ENCODE peak calls at places on chromosomes 13 and 19, in four cellular contexts. One of them, this sample, is unnamed.

GRCh38 chr19:35828694-35829301 is 16.2 kb upstream of the PRODH2 start:
- DNase-seq in astrocyte of the cerebellum: peak
- DNase-seq in tibial nerve: no peak
- DNase-seq in ascending aorta: no peak
- DNase-seq in this sample: peak

GRCh38 chr13:76438050-76438449 is 448.2 kb downstream of the KCTD12 start:
- DNase-seq in ascending aorta: no peak
- DNase-seq in tibial nerve: no peak
- DNase-seq in astrocyte of the cerebellum: no peak
- DNase-seq in this sample: no peak

GRCh38 chr13:112664501-112665203 is 25.2 kb upstream of the ATP11A start:
- DNase-seq in ascending aorta: no peak
- DNase-seq in tibial nerve: no peak
- DNase-seq in astrocyte of the cerebellum: no peak
- DNase-seq in this sample: peak

GRCh38 chr13:113220877-113221276 is 11.5 kb downstream of the CUL4A start:
- DNase-seq in ascending aorta: no peak
- DNase-seq in tibial nerve: no peak
- DNase-seq in astrocyte of the cerebellum: no peak
- DNase-seq in this sample: no peak

GRCh38 chr19:56671613-56671994 is at the start of gene ZNF835:
- DNase-seq in ascending aorta: peak
- DNase-seq in tibial nerve: peak
- DNase-seq in astrocyte of the cerebellum: peak
- DNase-seq in this sample: no peak

GRCh38 chr19:6034512-6034911 is 56.6 kb upstream of the RANBP3 start:
- DNase-seq in astrocyte of the cerebellum: no peak
- DNase-seq in tibial nerve: no peak
- DNase-seq in ascending aorta: no peak
- DNase-seq in this sample: no peak

GRCh38 chr19:6828698-6829633 is 56.5 kb downstream of the VAV1 start:
- DNase-seq in ascending aorta: no peak
- DNase-seq in tibial nerve: no peak
- DNase-seq in astrocyte of the cerebellum: no peak
- DNase-seq in this sample: no peak

GRCh38 chr13:36382030-36382429 is 35.8 kb upstream of the SPART start:
- DNase-seq in tibial nerve: no peak
- DNase-seq in ascending aorta: no peak
- DNase-seq in astrocyte of the cerebellum: no peak
- DNase-seq in this sample: no peak

GRCh38 chr19:30224689-30225606 is 147.2 kb upstream of the ZNF536 start:
- DNase-seq in ascending aorta: no peak
- DNase-seq in astrocyte of the cerebellum: no peak
- DNase-seq in tibial nerve: no peak
- DNase-seq in this sample: no peak

GRCh38 chr13:113013303-113013702 is 44.3 kb downstream of the MCF2L start:
- DNase-seq in ascending aorta: no peak
- DNase-seq in tibial nerve: no peak
- DNase-seq in astrocyte of the cerebellum: no peak
- DNase-seq in this sample: no peak

GRCh38 chr19:15194938-15195337 is 5.9 kb downstream of the NOTCH3 start:
- DNase-seq in ascending aorta: no peak
- DNase-seq in tibial nerve: no peak
- DNase-seq in astrocyte of the cerebellum: no peak
- DNase-seq in this sample: peak

GRCh38 chr13:20411638-20412342 is 113.9 kb downstream of the CRYL1 start:
- DNase-seq in astrocyte of the cerebellum: no peak
- DNase-seq in tibial nerve: no peak
- DNase-seq in ascending aorta: no peak
- DNase-seq in this sample: no peak

GRCh38 chr13:40657961-40658360 is 8.5 kb downstream of the FOXO1 start:
- DNase-seq in astrocyte of the cerebellum: no peak
- DNase-seq in ascending aorta: no peak
- DNase-seq in tibial nerve: no peak
- DNase-seq in this sample: no peak

DNA sequence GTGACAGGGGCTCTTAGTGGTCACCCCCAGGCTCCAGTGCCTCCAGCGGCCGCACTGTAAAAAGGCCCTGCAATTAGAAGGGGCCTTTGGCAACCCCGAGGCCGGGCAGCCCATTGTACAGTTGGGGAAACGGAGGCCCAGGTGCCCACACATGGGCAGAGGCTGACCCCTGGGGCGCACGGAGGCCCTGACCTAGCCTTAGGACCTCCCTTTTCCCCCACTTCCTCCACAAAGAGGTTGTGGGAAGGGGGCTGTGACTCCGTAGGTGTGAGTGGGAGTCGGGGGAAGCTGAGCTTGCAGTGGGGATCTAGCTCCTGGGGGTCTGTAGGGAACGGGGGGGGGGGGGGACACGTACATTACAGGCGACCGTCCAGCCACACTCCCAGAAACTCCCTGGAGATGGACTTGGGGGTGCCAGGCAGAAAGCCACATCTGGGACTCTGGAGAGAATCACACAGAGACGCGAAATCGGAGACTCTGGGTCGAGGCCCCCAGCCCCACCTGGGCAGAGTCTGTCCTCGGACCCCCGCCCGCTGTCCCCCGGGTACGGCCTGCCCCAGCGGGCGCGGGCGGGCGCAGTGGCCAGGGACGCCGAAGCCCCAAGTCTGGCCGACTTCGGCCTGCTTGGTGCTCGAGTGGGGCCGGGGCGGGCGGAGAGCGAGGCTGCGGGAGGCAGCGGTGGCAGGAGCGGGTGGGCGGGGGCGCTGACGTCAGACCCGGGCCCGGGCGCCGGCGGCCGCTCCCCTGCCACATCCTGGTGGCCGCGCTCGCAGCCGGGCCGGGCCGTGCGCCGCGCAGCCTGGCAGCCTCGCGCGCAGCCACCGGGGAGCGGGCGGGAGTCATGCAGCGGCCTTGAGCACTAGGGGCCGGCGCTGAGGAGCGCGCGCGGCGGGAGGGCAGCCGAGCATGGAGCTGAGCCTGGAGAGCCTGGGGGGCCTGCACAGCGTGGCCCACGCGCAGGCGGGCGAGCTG is at the start of gene ONECUT3:
- DNase-seq in ascending aorta: no peak
- DNase-seq in astrocyte of the cerebellum: no peak
- DNase-seq in tibial nerve: no peak
- DNase-seq in this sample: no peak
- H3K4me3 ChIP-seq in ascending aorta: no peak
- H3K4me3 ChIP-seq in astrocyte of the cerebellum: no peak
- H3K4me3 ChIP-seq in tibial nerve: no peak
- H3K4me3 ChIP-seq in this sample: no peak

DNA sequence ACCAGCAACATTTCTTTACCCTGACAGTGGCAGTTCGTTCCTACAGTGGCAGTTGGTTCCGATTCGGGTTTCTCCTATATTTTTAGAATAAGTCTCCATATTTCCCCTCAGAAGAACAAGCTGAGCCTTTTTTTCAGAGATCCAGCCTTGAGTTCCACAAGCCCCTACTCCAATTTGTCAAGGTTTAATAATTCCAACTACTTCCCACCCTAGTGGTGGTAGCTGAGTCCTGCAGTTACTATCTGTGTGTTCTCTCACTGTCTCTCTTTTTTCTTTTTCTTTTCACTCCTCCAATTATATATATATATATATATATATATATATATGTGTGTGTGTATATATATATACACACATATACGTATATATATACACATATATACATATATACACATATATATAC is 1347.3 kb downstream of the PCDH9 start:
- DNase-seq in tibial nerve: no peak
- DNase-seq in ascending aorta: no peak
- DNase-seq in astrocyte of the cerebellum: no peak
- DNase-seq in this sample: no peak
- TF ChIP-seq CTCF in tibial nerve: no peak
- TF ChIP-seq CTCF in ascending aorta: no peak
- TF ChIP-seq CTCF in astrocyte of the cerebellum: no peak
- TF ChIP-seq CTCF in this sample: peak

GRCh38 chr13:37446503-37446902 is 152.1 kb downstream of the POSTN start:
- DNase-seq in astrocyte of the cerebellum: peak
- DNase-seq in tibial nerve: no peak
- DNase-seq in ascending aorta: peak
- DNase-seq in this sample: peak

GRCh38 chr13:37442996-37443395 is 155.6 kb downstream of the POSTN start:
- DNase-seq in astrocyte of the cerebellum: no peak
- DNase-seq in tibial nerve: no peak
- DNase-seq in ascending aorta: no peak
- DNase-seq in this sample: no peak

GRCh38 chr13:37448072-37448471 is 150.5 kb downstream of the POSTN start:
- DNase-seq in tibial nerve: no peak
- DNase-seq in ascending aorta: no peak
- DNase-seq in astrocyte of the cerebellum: no peak
- DNase-seq in this sample: no peak

DNA sequence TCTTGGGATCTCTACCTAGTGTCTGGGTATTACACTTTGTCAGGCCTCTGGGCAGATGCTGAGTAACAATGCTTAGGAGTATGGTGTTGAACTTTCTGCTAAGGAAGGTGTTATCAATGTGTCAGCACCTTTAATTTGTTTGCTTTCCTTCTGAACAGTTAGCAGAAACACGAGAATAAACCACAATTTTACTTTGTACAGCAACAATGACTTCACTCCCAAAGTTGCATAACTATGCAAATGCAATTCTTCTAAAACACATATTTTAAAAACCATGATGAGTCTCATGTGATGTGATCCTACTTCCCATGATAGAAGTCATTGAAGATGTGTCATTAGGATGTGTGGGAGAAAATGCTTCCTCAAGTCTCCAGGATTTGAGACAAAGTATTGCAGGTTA is 155.0 kb downstream of the POSTN start:
- DNase-seq in astrocyte of the cerebellum: peak
- DNase-seq in ascending aorta: no peak
- DNase-seq in tibial nerve: no peak
- DNase-seq in this sample: peak
- H3K4me3 ChIP-seq in astrocyte of the cerebellum: no peak
- H3K4me3 ChIP-seq in ascending aorta: no peak
- H3K4me3 ChIP-seq in tibial nerve: no peak
- H3K4me3 ChIP-seq in this sample: no peak

GRCh38 chr13:22740264-22740663 is 440.5 kb upstream of the SGCG start:
- DNase-seq in astrocyte of the cerebellum: no peak
- DNase-seq in ascending aorta: no peak
- DNase-seq in tibial nerve: no peak
- DNase-seq in this sample: no peak

GRCh38 chr13:22738357-22738756 is 442.4 kb upstream of the SGCG start:
- DNase-seq in astrocyte of the cerebellum: no peak
- DNase-seq in tibial nerve: no peak
- DNase-seq in ascending aorta: no peak
- DNase-seq in this sample: no peak

GRCh38 chr13:22736084-22736767 is 444.6 kb upstream of the SGCG start:
- DNase-seq in astrocyte of the cerebellum: no peak
- DNase-seq in ascending aorta: no peak
- DNase-seq in tibial nerve: no peak
- DNase-seq in this sample: no peak

GRCh38 chr13:22736768-22737092 is 444.0 kb upstream of the SGCG start:
- DNase-seq in tibial nerve: no peak
- DNase-seq in ascending aorta: no peak
- DNase-seq in astrocyte of the cerebellum: no peak
- DNase-seq in this sample: no peak

DNA sequence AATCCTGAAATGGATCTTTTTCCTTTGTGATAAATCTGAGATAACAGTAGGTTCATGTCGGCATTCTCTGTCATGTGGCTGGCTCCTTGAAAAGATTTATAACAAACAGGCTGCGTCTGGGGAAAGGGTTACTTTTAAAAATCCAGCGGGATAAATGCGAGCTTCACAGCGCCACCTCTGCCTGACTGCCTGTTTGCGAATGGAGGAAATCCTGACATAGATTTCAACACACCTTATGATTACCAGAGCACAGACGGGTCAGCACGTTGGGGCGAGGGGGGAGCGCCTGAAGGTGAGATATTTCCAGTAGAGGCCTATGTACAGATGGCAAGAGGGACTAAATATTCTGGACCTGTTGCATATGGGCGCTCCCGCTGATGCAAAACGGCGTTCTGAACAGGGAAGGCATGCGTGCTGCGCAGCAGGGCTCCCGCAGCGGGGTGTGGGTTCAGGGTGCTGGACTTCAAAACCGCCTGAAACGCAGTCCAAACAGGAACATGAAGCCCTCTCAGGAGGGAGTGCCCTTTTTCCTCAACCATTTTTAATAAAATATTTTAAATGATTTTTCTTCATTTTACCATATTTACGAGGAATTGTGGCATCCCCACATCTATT is 445.3 kb upstream of the SGCG start:
- DNase-seq in ascending aorta: no peak
- DNase-seq in tibial nerve: no peak
- DNase-seq in astrocyte of the cerebellum: no peak
- DNase-seq in this sample: no peak
- TF ChIP-seq CTCF in ascending aorta: no peak
- TF ChIP-seq CTCF in tibial nerve: no peak
- TF ChIP-seq CTCF in astrocyte of the cerebellum: no peak
- TF ChIP-seq CTCF in this sample: no peak

DNA sequence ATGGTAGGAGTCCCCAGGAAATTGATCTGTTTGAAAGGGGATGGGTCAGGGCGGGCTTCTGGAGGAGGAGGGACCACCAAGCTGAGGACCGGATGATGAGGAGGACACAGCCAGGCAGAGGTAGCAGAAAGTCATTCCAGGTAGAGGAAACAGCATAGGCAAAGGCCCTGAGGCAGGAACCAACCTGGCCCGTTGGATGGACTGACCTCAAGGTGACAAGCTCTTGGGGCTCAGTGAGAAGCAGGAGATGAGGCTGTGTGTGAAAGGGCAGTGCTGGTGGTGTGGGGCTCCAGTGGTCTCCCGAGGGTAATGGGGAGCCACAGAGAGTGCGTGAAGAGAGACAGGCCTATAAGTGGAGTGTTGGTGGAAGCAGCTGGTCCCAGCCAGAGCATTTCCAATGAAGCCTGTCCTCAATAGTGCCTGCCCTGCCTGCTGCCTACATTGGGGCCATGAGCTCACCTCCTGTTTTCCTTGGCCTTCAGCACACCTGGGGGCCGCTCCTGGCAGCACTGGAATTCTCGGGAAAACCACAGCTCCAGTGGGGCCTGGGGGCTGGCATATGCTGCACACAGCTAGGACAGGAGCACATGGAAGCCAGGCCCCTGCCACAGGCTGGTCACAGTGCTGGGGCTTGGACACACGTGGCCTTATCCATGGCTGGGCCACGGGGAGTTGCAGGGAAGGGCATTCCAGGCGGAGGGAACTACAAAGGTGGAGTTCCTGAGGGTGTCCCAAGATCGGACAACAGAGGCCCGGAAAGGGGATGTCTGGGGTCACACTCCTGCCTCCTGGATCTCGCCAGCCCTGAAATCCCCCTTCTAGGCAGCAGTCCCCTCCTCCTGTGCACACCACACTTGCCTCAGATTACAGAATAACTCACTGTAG is 2.3 kb upstream of the COMP start:
- DNase-seq in ascending aorta: no peak
- DNase-seq in tibial nerve: no peak
- DNase-seq in astrocyte of the cerebellum: no peak
- DNase-seq in this sample: no peak
- H3K4me3 ChIP-seq in ascending aorta: no peak
- H3K4me3 ChIP-seq in tibial nerve: no peak
- H3K4me3 ChIP-seq in astrocyte of the cerebellum: no peak
- H3K4me3 ChIP-seq in this sample: no peak

GRCh38 chr19:42244452-42245220 is 2.2 kb upstream of the GSK3A start:
- DNase-seq in tibial nerve: peak
- DNase-seq in astrocyte of the cerebellum: peak
- DNase-seq in ascending aorta: peak
- DNase-seq in this sample: peak
- TF ChIP-seq CTCF in tibial nerve: peak
- TF ChIP-seq CTCF in astrocyte of the cerebellum: peak
- TF ChIP-seq CTCF in ascending aorta: peak
- TF ChIP-seq CTCF in this sample: peak

This sample was measured in AG09309.